ENCODE peak calls at places on chromosomes 7 and 10, in eight cellular contexts. G, S, X, U, A, N, C and I are unnamed samples.

GRCh38 chr10:49296382-49296781 is 2.6 kb upstream of the C10orf71 start:
- DNase-seq in G (no peak), S (no peak), X (no peak), U (no peak), A (no peak), N (no peak), C (no peak), I (peak; percentile 83)

GRCh38 chr10:77530011-77530410 is 107.6 kb downstream of the KCNMA1 start:
- DNase-seq in G (no peak), S (no peak), X (no peak), U (no peak), A (no peak), N (no peak), C (no peak), I (no peak)

GRCh38 chr10:112202561-112203241 is 19.1 kb upstream of the GPAM start:
- DNase-seq in G (no peak), S (no peak), X (no peak), U (no peak), A (peak; percentile 40), N (no peak), C (no peak), I (no peak)

GRCh38 chr10:76950354-76950753 is 687.3 kb downstream of the KCNMA1 start:
- DNase-seq in G (no peak), S (no peak), X (no peak), U (no peak), A (no peak), N (no peak), C (no peak), I (no peak)

GRCh38 chr10:659710-660141 is 29.7 kb downstream of the DIP2C start:
- DNase-seq in G (no peak), S (no peak), X (peak; percentile 12), U (no peak), A (no peak), N (no peak), C (no peak), I (no peak)

GRCh38 chr10:3193751-3194150 is 21.2 kb upstream of the PITRM1 start:
- DNase-seq in G (no peak), S (no peak), X (no peak), U (no peak), A (no peak), N (no peak), C (no peak), I (no peak)

GRCh38 chr7:107173691-107174406 is 5.0 kb downstream of the HBP1 start:
- DNase-seq in G (no peak), S (no peak), X (no peak), U (no peak), A (no peak), N (no peak), C (no peak), I (no peak)

GRCh38 chr7:45606050-45606449 is 31.9 kb downstream of the ADCY1 start:
- DNase-seq in G (peak; percentile 38), S (no peak), X (no peak), U (no peak), A (no peak), N (no peak), C (no peak), I (no peak)

GRCh38 chr7:75732016-75732521 is 6.7 kb downstream of the HIP1 start:
- DNase-seq in G (no peak), S (no peak), X (no peak), U (no peak), A (no peak), N (no peak), C (no peak), I (no peak)

GRCh38 chr10:48574322-48574796 is 30.5 kb downstream of the ARHGAP22 start:
- DNase-seq in G (no peak), S (no peak), X (no peak), U (no peak), A (no peak), N (no peak), C (no peak), I (no peak)

GRCh38 chr7:102446387-102447156 is 13.2 kb downstream of the ORAI2 start:
- DNase-seq in G (no peak), S (no peak), X (no peak), U (no peak), A (no peak), N (no peak), C (no peak), I (no peak)

GRCh38 chr7:106074257-106074656 is 37.9 kb downstream of the SYPL1 start:
- DNase-seq in G (no peak), S (no peak), X (no peak), U (no peak), A (no peak), N (no peak), C (no peak), I (no peak)

DNA sequence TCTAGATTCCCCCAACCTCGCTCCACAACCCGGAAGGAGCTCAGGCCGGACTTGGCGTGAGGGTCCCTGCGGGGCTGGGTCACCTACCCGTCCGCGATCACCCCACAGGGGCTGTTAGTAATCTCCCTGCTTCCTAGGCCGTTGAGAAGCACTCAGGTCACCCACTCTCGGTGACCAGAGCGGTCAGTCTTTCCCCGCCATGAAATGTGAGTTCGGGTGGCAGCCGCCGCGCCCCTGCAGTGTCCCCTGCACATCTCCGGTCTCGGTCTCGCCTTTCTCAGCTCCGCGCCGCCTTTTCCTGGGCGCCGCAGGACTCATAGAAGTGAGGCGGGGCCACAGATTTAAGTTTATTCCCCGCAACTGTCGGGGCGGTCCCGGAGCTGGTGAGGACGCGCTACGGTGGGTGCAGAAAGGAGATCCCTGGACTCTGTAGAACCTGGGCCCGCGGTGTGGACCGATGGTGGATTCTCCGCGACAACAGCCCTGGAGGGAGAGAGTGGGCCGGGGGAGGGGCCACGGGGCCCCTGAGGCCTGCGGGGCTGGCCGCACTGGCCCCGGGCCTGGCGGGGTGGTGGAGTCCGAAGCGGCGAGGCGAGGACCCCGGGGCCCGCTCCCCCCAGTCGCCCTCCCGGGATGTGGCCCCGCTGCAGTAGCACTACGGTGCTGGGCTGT is 4.5 kb downstream of the FEZF1 start:
- DNase-seq in G (no peak), S (no peak), X (no peak), U (peak; percentile 60), A (no peak), N (no peak), C (no peak), I (no peak)
- H3K4me3 ChIP-seq in G (no peak overlapping the region), S (peak overlapping the region; percentile 42), X (no peak overlapping the region), U (no peak overlapping the region), A (no peak overlapping the region), N (no peak overlapping the region), C (no peak overlapping the region), I (peak overlapping the region; percentile 39)

GRCh38 chr10:98260752-98261151 is 7.2 kb downstream of the LOXL4 start:
- DNase-seq in G (peak; percentile 52), S (no peak), X (no peak), U (no peak), A (no peak), N (no peak), C (no peak), I (no peak)

GRCh38 chr10:98257961-98258360 is 10.0 kb downstream of the LOXL4 start:
- DNase-seq in G (peak; percentile 54), S (no peak), X (no peak), U (no peak), A (no peak), N (no peak), C (no peak), I (no peak)

GRCh38 chr10:98258683-98259454 is 9.1 kb downstream of the LOXL4 start:
- DNase-seq in G (peak; percentile 44), S (no peak), X (no peak), U (no peak), A (no peak), N (no peak), C (no peak), I (no peak)

GRCh38 chr10:98260350-98260749 is 7.6 kb downstream of the LOXL4 start:
- DNase-seq in G (no peak), S (no peak), X (no peak), U (no peak), A (no peak), N (no peak), C (no peak), I (no peak)

GRCh38 chr10:98259606-98260319 is 8.2 kb downstream of the LOXL4 start:
- DNase-seq in G (peak; percentile 56), S (no peak), X (no peak), U (no peak), A (no peak), N (no peak), C (no peak), I (no peak)
- H3K27ac ChIP-seq in G (no peak overlapping the region), S (no peak overlapping the region), X (no peak overlapping the region), U (no peak overlapping the region), A (no peak overlapping the region), N (no peak overlapping the region), C (no peak overlapping the region), I (no peak overlapping the region)

GRCh38 chr7:139112316-139112715 is 2.8 kb upstream of the ZC3HAV1 start:
- DNase-seq in G (no peak), S (no peak), X (no peak), U (no peak), A (no peak), N (no peak), C (no peak), I (no peak)
- TF ChIP-seq CTCF in G (no peak), S (no peak), X (no peak), U (no peak), A (no peak), N (no peak), C (no peak), I (no peak)

GRCh38 chr7:157445956-157446295 is 109.1 kb downstream of the DNAJB6 start:
- DNase-seq in G (peak; percentile 23), S (no peak), X (no peak), U (no peak), A (no peak), N (no peak), C (no peak), I (peak; percentile 35)
- H3K4me3 ChIP-seq in G (no peak overlapping the region), S (no peak overlapping the region), X (no peak overlapping the region), U (no peak overlapping the region), A (no peak overlapping the region), N (no peak overlapping the region), C (no peak overlapping the region), I (no peak overlapping the region)

GRCh38 chr10:110356628-110357245 is 52.0 kb upstream of the SMNDC1 start:
- DNase-seq in G (no peak), S (no peak), X (no peak), U (no peak), A (peak; percentile 72), N (peak; percentile 54), C (no peak), I (no peak)
- H3K27ac ChIP-seq in G (no peak overlapping the region), S (peak overlapping the region; percentile 9), X (peak overlapping the region; percentile 23), U (no peak overlapping the region), A (peak overlapping the region; percentile 8), N (peak overlapping the region; percentile 54), C (peak overlapping the region; percentile 4), I (no peak overlapping the region)

GRCh38 chr7:27615420-27616185 is 47.1 kb downstream of the HIBADH start:
- DNase-seq in G (no peak), S (no peak), X (no peak), U (no peak), A (no peak), N (no peak), C (no peak), I (no peak)
- TF ChIP-seq CTCF in G (no peak), S (no peak), X (no peak), U (no peak), A (no peak), N (no peak), C (no peak), I (no peak)